ENCODE peak calls at places on chromosomes 13 and 19, in four cellular contexts. G, P, O and D are unnamed samples.

GRCh38 chr19:17829855-17830566 is 8.7 kb upstream of the INSL3 start:
- DNase-seq in G (no peak), P (peak), O (peak), D (peak)

GRCh38 chr19:52570005-52570861 is at the start of gene ZNF701:
- DNase-seq in G (peak), P (peak), O (peak), D (peak)

GRCh38 chr13:98527526-98527925 is 49.4 kb downstream of the STK24 start:
- DNase-seq in G (no peak), P (no peak), O (no peak), D (no peak)

GRCh38 chr19:10419646-10420443 is 493 bp upstream of the PDE4A start:
- DNase-seq in G (peak), P (peak), O (peak), D (peak)

GRCh38 chr19:15464394-15465385 is at the start of gene RASAL3:
- DNase-seq in G (peak), P (no peak), O (no peak), D (peak)

GRCh38 chr13:25575562-25575961 is 203.8 kb downstream of the ATP8A2 start:
- DNase-seq in G (no peak), P (peak), O (no peak), D (no peak)

GRCh38 chr19:45499196-45500180 is 1.2 kb downstream of the PPM1N start:
- DNase-seq in G (peak), P (peak), O (peak), D (no peak)

GRCh38 chr13:48009298-48009697 is 8.2 kb upstream of the SUCLA2 start:
- DNase-seq in G (no peak), P (peak), O (no peak), D (peak)

GRCh38 chr19:1837625-1838105 is 10.6 kb downstream of the REXO1 start:
- DNase-seq in G (peak), P (peak), O (no peak), D (no peak)

GRCh38 chr13:23718916-23719470 is 148.8 kb downstream of the TNFRSF19 start:
- DNase-seq in G (no peak), P (peak), O (no peak), D (no peak)

GRCh38 chr19:39765091-39766076 is 13.3 kb upstream of the LEUTX start:
- DNase-seq in G (peak), P (peak), O (peak), D (peak)

GRCh38 chr19:46634656-46635218 is 1.3 kb downstream of the GNG8 start:
- DNase-seq in G (no peak), P (no peak), O (no peak), D (no peak)

GRCh38 chr19:47230122-47230920 is 678 bp downstream of the BBC3 start:
- DNase-seq in G (peak), P (no peak), O (no peak), D (peak)

GRCh38 chr19:14979498-14980255 is at the start of gene SLC1A6:
- DNase-seq in G (no peak), P (no peak), O (peak), D (no peak)

GRCh38 chr19:55117063-55117635 is 288 bp downstream of the PPP1R12C start:
- DNase-seq in G (no peak), P (no peak), O (no peak), D (no peak)

GRCh38 chr13:26425439-26426358 is 131.8 kb upstream of the WASF3 start:
- DNase-seq in G (no peak), P (peak), O (no peak), D (peak)

GRCh38 chr13:67069117-67069767 is 160.9 kb downstream of the PCDH9 start:
- DNase-seq in G (no peak), P (no peak), O (no peak), D (no peak)

GRCh38 chr13:113846639-113847318 is 17.1 kb downstream of the GAS6 start:
- DNase-seq in G (no peak), P (no peak), O (no peak), D (no peak)

GRCh38 chr19:42423462-42424344 is 3.5 kb downstream of the LIPE start:
- DNase-seq in G (peak), P (peak), O (peak), D (peak)

GRCh38 chr13:52009985-52010384 is 1.3 kb downstream of the ATP7B start:
- DNase-seq in G (no peak), P (no peak), O (no peak), D (no peak)

GRCh38 chr13:68984688-68985319 is 1122.8 kb upstream of the ATXN8OS start:
- DNase-seq in G (no peak), P (no peak), O (no peak), D (no peak)

GRCh38 chr13:19155321-19155861 is 26.2 kb downstream of the TUBA3C start:
- DNase-seq in G (peak), P (no peak), O (no peak), D (no peak)

DNA sequence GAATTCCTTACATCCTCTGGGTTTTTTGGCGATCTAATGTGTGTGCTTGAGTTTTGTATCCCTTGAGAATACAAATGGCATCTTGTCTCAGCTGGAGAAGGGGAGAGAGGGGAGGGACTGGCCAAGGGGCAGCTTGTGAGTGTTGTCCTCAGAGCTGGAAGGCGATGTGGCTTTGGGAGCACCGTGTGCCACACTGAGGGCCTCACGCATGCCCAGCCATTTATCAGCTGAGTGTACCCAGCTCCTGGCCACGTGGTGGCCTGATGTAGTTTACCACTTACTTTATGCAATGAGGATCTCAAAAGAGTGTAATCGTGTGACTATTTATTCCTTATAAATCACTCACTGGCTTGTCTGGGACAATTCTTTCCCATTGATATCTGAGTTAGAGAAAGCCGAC is 53.8 kb upstream of the MTIF3 start:
- DNase-seq in G (no peak), P (no peak), O (no peak), D (no peak)
- H3K4me3 ChIP-seq in G (no peak), P (no peak), O (no peak), D (no peak)

GRCh38 chr19:48510421-48511268 is 990 bp downstream of the LMTK3 start:
- DNase-seq in G (peak), P (peak), O (no peak), D (peak)

GRCh38 chr19:48511800-48512503 is at the start of gene LMTK3:
- DNase-seq in G (peak), P (peak), O (no peak), D (peak)

GRCh38 chr19:48512504-48513288 is 1.1 kb upstream of the LMTK3 start:
- DNase-seq in G (no peak), P (no peak), O (no peak), D (no peak)

GRCh38 chr19:48509467-48510194 is 2.0 kb downstream of the LMTK3 start:
- DNase-seq in G (no peak), P (no peak), O (no peak), D (no peak)

GRCh38 chr19:48511321-48511731 is 309 bp downstream of the LMTK3 start:
- DNase-seq in G (no peak), P (no peak), O (no peak), D (no peak)
- H3K4me3 ChIP-seq in G (no peak), P (peak), O (peak), D (no peak)

GRCh38 chr19:57016076-57016475 is 103.7 kb upstream of the USP29 start:
- DNase-seq in G (no peak), P (no peak), O (no peak), D (no peak)

GRCh38 chr19:57010541-57010940 is 109.2 kb upstream of the USP29 start:
- DNase-seq in G (no peak), P (no peak), O (no peak), D (no peak)

GRCh38 chr19:57016491-57016890 is 103.3 kb upstream of the USP29 start:
- DNase-seq in G (no peak), P (no peak), O (no peak), D (no peak)
- H3K4me3 ChIP-seq in G (no peak), P (no peak), O (peak), D (no peak)

DNA sequence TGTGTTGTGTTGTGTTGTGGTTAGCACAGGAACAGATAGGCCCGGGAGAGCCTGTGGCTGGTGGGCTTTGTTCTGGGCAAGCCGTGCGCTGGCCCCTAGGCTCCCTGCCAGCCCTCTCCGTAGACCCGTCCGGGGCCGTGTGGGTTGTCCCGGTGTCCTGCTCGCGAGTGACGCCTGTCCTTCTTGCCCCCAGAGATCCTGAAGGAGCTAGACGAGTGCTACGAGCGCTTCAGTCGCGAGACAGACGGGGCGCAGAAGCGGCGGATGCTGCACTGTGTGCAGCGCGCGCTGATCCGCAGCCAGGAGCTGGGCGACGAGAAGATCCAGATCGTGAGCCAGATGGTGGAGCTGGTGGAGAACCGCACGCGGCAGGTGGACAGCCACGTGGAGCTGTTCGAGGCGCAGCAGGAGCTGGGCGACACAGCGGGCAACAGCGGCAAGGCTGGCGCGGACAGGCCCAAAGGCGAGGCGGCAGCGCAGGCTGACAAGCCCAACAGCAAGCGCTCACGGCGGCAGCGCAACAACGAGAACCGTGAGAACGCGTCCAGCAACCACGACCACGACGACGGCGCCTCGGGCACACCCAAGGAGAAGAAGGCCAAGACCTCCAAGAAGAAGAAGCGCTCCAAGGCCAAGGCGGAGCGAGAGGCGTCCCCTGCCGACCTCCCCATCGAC is 5.7 kb downstream of the ING1 start:
- DNase-seq in G (no peak), P (no peak), O (no peak), D (no peak)
- H3K4me3 ChIP-seq in G (no peak), P (no peak), O (peak), D (no peak)

GRCh38 chr19:2952953-2953481 is 8.2 kb upstream of the ZNF77 start:
- DNase-seq in G (peak), P (peak), O (no peak), D (peak)
- H3K4me3 ChIP-seq in G (no peak), P (peak), O (no peak), D (peak)

DNA sequence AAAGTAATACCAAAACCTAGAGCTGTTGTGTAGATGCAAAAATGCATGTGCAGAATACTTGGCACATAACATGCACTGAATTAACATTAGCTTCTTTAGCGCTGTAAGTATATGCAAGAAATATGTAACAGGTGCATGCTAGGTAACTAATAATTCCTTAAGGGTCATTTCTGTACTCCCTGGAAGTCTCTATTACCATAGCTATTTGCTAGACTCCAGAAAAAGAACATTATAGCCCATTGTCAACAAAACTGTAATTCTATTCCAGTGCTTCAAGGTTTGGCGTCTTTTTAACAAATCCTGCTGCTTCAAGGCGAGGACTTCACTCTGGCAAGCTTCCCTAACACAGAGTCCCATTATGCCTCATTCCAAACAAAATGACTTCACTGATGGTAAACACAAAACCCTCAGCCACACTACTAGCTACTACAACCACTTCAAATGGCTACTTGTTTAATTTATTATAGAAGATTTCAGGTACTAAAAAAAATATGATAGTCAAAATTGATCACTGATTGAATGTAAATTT is 32.7 kb downstream of the ELF1 start:
- DNase-seq in G (no peak), P (peak), O (no peak), D (peak)
- H3K4me3 ChIP-seq in G (peak), P (no peak), O (no peak), D (no peak)

GRCh38 chr19:8513687-8514504 is at the start of gene ZNF414:
- DNase-seq in G (peak), P (peak), O (peak), D (peak)

GRCh38 chr19:8518536-8518935 is 4.6 kb upstream of the ZNF414 start:
- DNase-seq in G (no peak), P (no peak), O (no peak), D (no peak)

GRCh38 chr19:8517551-8518442 is 3.8 kb upstream of the ZNF414 start:
- DNase-seq in G (peak), P (no peak), O (no peak), D (peak)

GRCh38 chr19:8515317-8515716 is 1.4 kb upstream of the ZNF414 start:
- DNase-seq in G (no peak), P (no peak), O (no peak), D (no peak)

GRCh38 chr19:8519388-8519787 is 5.4 kb upstream of the ZNF414 start:
- DNase-seq in G (no peak), P (no peak), O (no peak), D (no peak)
- H3K4me3 ChIP-seq in G (no peak), P (no peak), O (no peak), D (no peak)

GRCh38 chr13:110340812-110341444 is 33.8 kb downstream of the COL4A2 start:
- DNase-seq in G (peak), P (no peak), O (no peak), D (peak)
- H3K4me3 ChIP-seq in G (no peak), P (no peak), O (no peak), D (no peak)

GRCh38 chr19:12802267-12803106 is 618 bp downstream of the THSD8 start:
- DNase-seq in G (no peak), P (peak), O (no peak), D (no peak)
- H3K4me3 ChIP-seq in G (peak), P (peak), O (peak), D (peak)

DNA sequence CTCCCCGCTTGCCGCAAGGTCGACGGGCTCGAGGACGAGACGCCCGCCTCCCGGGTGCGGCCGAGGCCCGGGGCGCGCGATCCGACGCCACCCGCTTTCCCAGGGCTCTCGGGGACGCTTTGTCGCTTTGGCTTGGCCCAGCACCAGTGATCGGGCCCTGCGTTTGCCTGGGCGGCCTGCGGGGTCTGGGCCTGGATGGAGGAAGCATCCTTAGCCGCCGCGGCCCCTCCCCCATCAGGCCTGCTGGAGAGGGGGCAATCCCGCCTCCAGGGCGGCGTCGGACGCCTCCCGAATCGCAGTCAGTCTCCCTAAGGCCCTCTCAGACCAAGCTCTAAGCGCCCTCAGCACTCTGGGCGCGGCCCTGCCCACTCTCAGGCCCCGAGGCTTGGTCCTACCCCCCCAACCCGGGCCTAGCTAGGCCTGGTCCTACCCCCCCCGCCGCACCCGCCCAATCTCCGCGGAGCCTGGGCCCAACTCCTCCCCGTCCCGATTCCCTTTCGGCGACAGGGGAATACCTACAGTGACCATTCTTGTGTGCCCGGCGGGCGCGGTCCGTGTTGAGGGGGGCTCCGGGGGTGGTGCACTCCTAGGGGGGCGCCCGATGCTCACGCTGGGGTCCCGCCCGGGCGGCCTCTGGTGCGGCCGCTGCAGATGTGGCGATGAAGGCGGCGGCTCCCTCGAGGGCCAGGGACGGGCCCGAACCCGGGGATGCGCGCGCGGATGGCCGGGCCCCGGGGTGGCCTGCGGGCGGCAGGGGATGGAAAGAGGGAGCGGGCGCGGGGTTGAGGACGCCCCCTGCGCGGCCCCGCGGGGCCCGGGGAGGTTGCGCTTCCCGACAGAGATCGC is 542 bp downstream of the ELAVL3 start:
- DNase-seq in G (no peak), P (no peak), O (no peak), D (no peak)
- H3K4me3 ChIP-seq in G (no peak), P (no peak), O (no peak), D (no peak)